ENCODE peak calls at places on chromosomes 5 and 9, in five cellular contexts. N is MM.1S, W is SK-MEL-5, Z is AG09309, X is NCI-H460. S is an unnamed sample.

GRCh38 chr9:70601000-70601929 is 186.8 kb upstream of the KLF9 start:
- DNase-seq in N (no peak), W (peak), Z (peak), X (peak), S (peak)

GRCh38 chr5:127031147-127031862 is 947 bp upstream of the MARCHF3 start:
- DNase-seq in N (peak), W (no peak), Z (no peak), X (no peak), S (no peak)

GRCh38 chr5:121940741-121941140 is 21.0 kb upstream of the SRFBP1 start:
- DNase-seq in N (no peak), W (no peak), Z (no peak), X (no peak), S (no peak)

GRCh38 chr9:88583901-88584596 is 49.1 kb downstream of the NXNL2 start:
- DNase-seq in N (no peak), W (no peak), Z (peak), X (no peak), S (peak)

GRCh38 chr9:35619800-35620158 is 1.6 kb upstream of the CD72 start:
- DNase-seq in N (no peak), W (no peak), Z (no peak), X (no peak), S (no peak)

GRCh38 chr9:136075881-136076678 is 19.0 kb downstream of the NACC2 start:
- DNase-seq in N (no peak), W (no peak), Z (no peak), X (no peak), S (no peak)

GRCh38 chr5:83701886-83702285 is 18.8 kb downstream of the HAPLN1 start:
- DNase-seq in N (no peak), W (no peak), Z (no peak), X (no peak), S (no peak)

GRCh38 chr5:77906806-77907205 is 130.7 kb upstream of the TBCA start:
- DNase-seq in N (no peak), W (no peak), Z (no peak), X (no peak), S (no peak)

GRCh38 chr9:122076117-122076516 is 17.0 kb downstream of the TTLL11 start:
- DNase-seq in N (no peak), W (no peak), Z (no peak), X (no peak), S (no peak)

GRCh38 chr5:93622240-93622885 is 39.3 kb downstream of the NR2F1 start:
- DNase-seq in N (no peak), W (peak), Z (peak), X (no peak), S (peak)

GRCh38 chr5:93673555-93673954 is 67.8 kb downstream of the POU5F2 start:
- DNase-seq in N (no peak), W (no peak), Z (no peak), X (no peak), S (no peak)

GRCh38 chr9:117679425-117679824 is 24.8 kb upstream of the TLR4 start:
- DNase-seq in N (no peak), W (no peak), Z (no peak), X (no peak), S (no peak)

GRCh38 chr5:153513171-153513570 is 22.7 kb downstream of the GRIA1 start:
- DNase-seq in N (no peak), W (no peak), Z (no peak), X (no peak), S (no peak)

GRCh38 chr5:98975223-98975622 is 46.4 kb upstream of the CHD1 start:
- DNase-seq in N (no peak), W (no peak), Z (no peak), X (no peak), S (no peak)

GRCh38 chr9:37936965-37937364 is 33.0 kb upstream of the SLC25A51 start:
- DNase-seq in N (no peak), W (peak), Z (peak), X (no peak), S (peak)

GRCh38 chr9:73081979-73082657 is 69.5 kb upstream of the ANXA1 start:
- DNase-seq in N (peak), W (peak), Z (peak), X (peak), S (peak)

GRCh38 chr9:129962889-129963703 is 79.9 kb downstream of the FNBP1 start:
- DNase-seq in N (peak), W (peak), Z (no peak), X (no peak), S (peak)

GRCh38 chr5:115708819-115709477 is 83.1 kb upstream of the TMED7 start:
- DNase-seq in N (no peak), W (no peak), Z (no peak), X (no peak), S (no peak)

GRCh38 chr5:111463304-111463703 is 49.0 kb downstream of the STARD4 start:
- DNase-seq in N (no peak), W (no peak), Z (no peak), X (no peak), S (no peak)

GRCh38 chr5:150209020-150209635 is 19.3 kb downstream of the SLC6A7 start:
- DNase-seq in N (no peak), W (no peak), Z (peak), X (peak), S (no peak)

GRCh38 chr9:132506907-132507669 is 75.3 kb upstream of the BARHL1 start:
- DNase-seq in N (no peak), W (no peak), Z (no peak), X (no peak), S (no peak)

GRCh38 chr5:177557041-177557647 is 2.8 kb upstream of the FAM193B start:
- DNase-seq in N (no peak), W (no peak), Z (no peak), X (no peak), S (no peak)

GRCh38 chr5:143001764-143002351 is 231.7 kb downstream of the ARHGAP26 start:
- DNase-seq in N (no peak), W (no peak), Z (no peak), X (no peak), S (peak)